ENCODE peak calls at places on chromosomes 3 and 15, in six cellular contexts. One of them, this sample, is unnamed.
A peak's percentile ranks its signal among the peaks of the same experiment; 100 is the strongest.

GRCh38 chr3:151075869-151076573 is 9.4 kb upstream of the MED12L start:
- DNase-seq in cardiac fibroblast: no peak
- DNase-seq in germinal center: no peak
- DNase-seq in sigmoid colon: no peak
- DNase-seq in mesenteric fat pad: no peak
- DNase-seq in WTC11: no peak
- DNase-seq in this sample: no peak

GRCh38 chr15:45573961-45574629 is 13.1 kb upstream of the BLOC1S6 start:
- DNase-seq in cardiac fibroblast: peak; percentile 18
- DNase-seq in germinal center: peak; percentile 28
- DNase-seq in mesenteric fat pad: no peak
- DNase-seq in WTC11: peak; percentile 92
- DNase-seq in sigmoid colon: no peak
- DNase-seq in this sample: no peak

GRCh38 chr3:152910211-152910610 is 75.3 kb downstream of the P2RY1 start:
- DNase-seq in germinal center: no peak
- DNase-seq in sigmoid colon: no peak
- DNase-seq in cardiac fibroblast: peak; percentile 5
- DNase-seq in WTC11: no peak
- DNase-seq in mesenteric fat pad: no peak
- DNase-seq in this sample: no peak

GRCh38 chr3:56302417-56302816 is 165.8 kb downstream of the ERC2 start:
- DNase-seq in germinal center: no peak
- DNase-seq in mesenteric fat pad: no peak
- DNase-seq in sigmoid colon: no peak
- DNase-seq in WTC11: no peak
- DNase-seq in cardiac fibroblast: no peak
- DNase-seq in this sample: no peak

GRCh38 chr15:45372032-45372995 is 6.0 kb downstream of the GATM start:
- DNase-seq in sigmoid colon: no peak
- DNase-seq in mesenteric fat pad: no peak
- DNase-seq in germinal center: no peak
- DNase-seq in WTC11: no peak
- DNase-seq in cardiac fibroblast: no peak
- DNase-seq in this sample: no peak

GRCh38 chr3:133196527-133196926 is 158.3 kb downstream of the TMEM108 start:
- DNase-seq in cardiac fibroblast: no peak
- DNase-seq in germinal center: no peak
- DNase-seq in sigmoid colon: no peak
- DNase-seq in mesenteric fat pad: no peak
- DNase-seq in WTC11: no peak
- DNase-seq in this sample: no peak

GRCh38 chr3:194497799-194498575 is 11.2 kb upstream of the ATP13A3 start:
- DNase-seq in mesenteric fat pad: no peak
- DNase-seq in germinal center: no peak
- DNase-seq in WTC11: peak; percentile 16
- DNase-seq in cardiac fibroblast: peak; percentile 46
- DNase-seq in sigmoid colon: no peak
- DNase-seq in this sample: no peak

GRCh38 chr3:124883766-124884473 is 3.2 kb downstream of the ITGB5 start:
- DNase-seq in germinal center: no peak
- DNase-seq in sigmoid colon: peak; percentile 52
- DNase-seq in mesenteric fat pad: peak; percentile 65
- DNase-seq in WTC11: no peak
- DNase-seq in cardiac fibroblast: peak; percentile 60
- DNase-seq in this sample: no peak

GRCh38 chr3:149621218-149622005 is 36.4 kb downstream of the WWTR1 start:
- DNase-seq in cardiac fibroblast: peak; percentile 90
- DNase-seq in WTC11: no peak
- DNase-seq in mesenteric fat pad: no peak
- DNase-seq in sigmoid colon: no peak
- DNase-seq in germinal center: no peak
- DNase-seq in this sample: no peak

GRCh38 chr3:51610708-51611107 is 60.3 kb upstream of the TEX264 start:
- DNase-seq in germinal center: no peak
- DNase-seq in WTC11: no peak
- DNase-seq in cardiac fibroblast: no peak
- DNase-seq in sigmoid colon: no peak
- DNase-seq in mesenteric fat pad: no peak
- DNase-seq in this sample: no peak

GRCh38 chr15:72859757-72860145 is 76.2 kb upstream of the ADPGK start:
- DNase-seq in germinal center: no peak
- DNase-seq in mesenteric fat pad: no peak
- DNase-seq in sigmoid colon: no peak
- DNase-seq in cardiac fibroblast: no peak
- DNase-seq in WTC11: no peak
- DNase-seq in this sample: no peak

GRCh38 chr3:130250982-130251381 is 94.5 kb upstream of the COL6A5 start:
- DNase-seq in sigmoid colon: no peak
- DNase-seq in cardiac fibroblast: no peak
- DNase-seq in WTC11: no peak
- DNase-seq in germinal center: no peak
- DNase-seq in mesenteric fat pad: no peak
- DNase-seq in this sample: no peak

GRCh38 chr3:131397889-131398288 is 16.3 kb downstream of the NUDT16 start:
- DNase-seq in sigmoid colon: no peak
- DNase-seq in cardiac fibroblast: no peak
- DNase-seq in mesenteric fat pad: no peak
- DNase-seq in WTC11: no peak
- DNase-seq in germinal center: no peak
- DNase-seq in this sample: no peak

GRCh38 chr15:60790641-60791040 is 311.7 kb upstream of the ICE2 start:
- DNase-seq in cardiac fibroblast: no peak
- DNase-seq in germinal center: no peak
- DNase-seq in sigmoid colon: no peak
- DNase-seq in mesenteric fat pad: no peak
- DNase-seq in WTC11: no peak
- DNase-seq in this sample: no peak

GRCh38 chr3:27721717-27722564 is at the start of gene EOMES:
- DNase-seq in sigmoid colon: no peak
- DNase-seq in WTC11: peak; percentile 81
- DNase-seq in cardiac fibroblast: peak; percentile 60
- DNase-seq in germinal center: peak; percentile 80
- DNase-seq in mesenteric fat pad: no peak
- DNase-seq in this sample: no peak

GRCh38 chr15:42332331-42332730 is 27.0 kb upstream of the CAPN3 start:
- DNase-seq in WTC11: no peak
- DNase-seq in mesenteric fat pad: no peak
- DNase-seq in cardiac fibroblast: peak; percentile 89
- DNase-seq in sigmoid colon: no peak
- DNase-seq in germinal center: no peak
- DNase-seq in this sample: no peak

GRCh38 chr3:108936924-108937689 is 16.6 kb downstream of the GUCA1C start:
- DNase-seq in cardiac fibroblast: no peak
- DNase-seq in mesenteric fat pad: no peak
- DNase-seq in sigmoid colon: no peak
- DNase-seq in WTC11: no peak
- DNase-seq in germinal center: no peak
- DNase-seq in this sample: no peak

GRCh38 chr3:59180006-59180405 is 130.2 kb upstream of the CFAP20DC start:
- DNase-seq in WTC11: no peak
- DNase-seq in cardiac fibroblast: no peak
- DNase-seq in germinal center: no peak
- DNase-seq in mesenteric fat pad: no peak
- DNase-seq in sigmoid colon: no peak
- DNase-seq in this sample: no peak

GRCh38 chr3:109853077-109853732 is 515.9 kb upstream of the DPPA4 start:
- DNase-seq in WTC11: no peak
- DNase-seq in sigmoid colon: no peak
- DNase-seq in cardiac fibroblast: no peak
- DNase-seq in mesenteric fat pad: no peak
- DNase-seq in germinal center: no peak
- DNase-seq in this sample: no peak

GRCh38 chr3:41286305-41286704 is 87.0 kb downstream of the CTNNB1 start:
- DNase-seq in cardiac fibroblast: no peak
- DNase-seq in germinal center: no peak
- DNase-seq in mesenteric fat pad: no peak
- DNase-seq in WTC11: no peak
- DNase-seq in sigmoid colon: no peak
- DNase-seq in this sample: no peak

GRCh38 chr3:107124885-107125284 is 252.4 kb upstream of the CCDC54 start:
- DNase-seq in germinal center: no peak
- DNase-seq in WTC11: no peak
- DNase-seq in cardiac fibroblast: peak; percentile 63
- DNase-seq in mesenteric fat pad: no peak
- DNase-seq in sigmoid colon: no peak
- DNase-seq in this sample: no peak

GRCh38 chr15:95995375-95996168 is 334.9 kb upstream of the NR2F2 start:
- DNase-seq in germinal center: no peak
- DNase-seq in sigmoid colon: no peak
- DNase-seq in cardiac fibroblast: peak; percentile 45
- DNase-seq in mesenteric fat pad: no peak
- DNase-seq in WTC11: no peak
- DNase-seq in this sample: no peak

GRCh38 chr3:164641071-164641470 is 437.2 kb downstream of the SI start:
- DNase-seq in cardiac fibroblast: peak; percentile 47
- DNase-seq in germinal center: no peak
- DNase-seq in sigmoid colon: no peak
- DNase-seq in mesenteric fat pad: no peak
- DNase-seq in WTC11: no peak
- DNase-seq in this sample: no peak

GRCh38 chr3:192928720-192929119 is 11.1 kb upstream of the MB21D2 start:
- DNase-seq in mesenteric fat pad: no peak
- DNase-seq in germinal center: no peak
- DNase-seq in WTC11: no peak
- DNase-seq in cardiac fibroblast: no peak
- DNase-seq in sigmoid colon: no peak
- DNase-seq in this sample: no peak

GRCh38 chr15:101038327-101039003 is 119.3 kb downstream of the LRRK1 start:
- DNase-seq in germinal center: no peak
- DNase-seq in WTC11: no peak
- DNase-seq in mesenteric fat pad: no peak
- DNase-seq in cardiac fibroblast: no peak
- DNase-seq in sigmoid colon: no peak
- DNase-seq in this sample: peak; percentile 34

GRCh38 chr3:16257304-16257703 is 7.4 kb downstream of the DPH3 start:
- DNase-seq in cardiac fibroblast: no peak
- DNase-seq in germinal center: no peak
- DNase-seq in sigmoid colon: no peak
- DNase-seq in mesenteric fat pad: no peak
- DNase-seq in WTC11: no peak
- DNase-seq in this sample: no peak

GRCh38 chr3:170076715-170077238 is 39.0 kb downstream of the GPR160 start:
- DNase-seq in mesenteric fat pad: no peak
- DNase-seq in WTC11: no peak
- DNase-seq in sigmoid colon: no peak
- DNase-seq in cardiac fibroblast: peak; percentile 52
- DNase-seq in germinal center: no peak
- DNase-seq in this sample: no peak

GRCh38 chr3:47476644-47477199 is 981 bp upstream of the SCAP start:
- DNase-seq in germinal center: no peak
- DNase-seq in mesenteric fat pad: peak; percentile 68
- DNase-seq in sigmoid colon: no peak
- DNase-seq in cardiac fibroblast: no peak
- DNase-seq in WTC11: no peak
- DNase-seq in this sample: no peak

GRCh38 chr3:59308001-59308400 is 258.2 kb upstream of the CFAP20DC start:
- DNase-seq in mesenteric fat pad: no peak
- DNase-seq in WTC11: no peak
- DNase-seq in cardiac fibroblast: no peak
- DNase-seq in sigmoid colon: no peak
- DNase-seq in germinal center: no peak
- DNase-seq in this sample: no peak

GRCh38 chr15:90062023-90062728 is 40.1 kb downstream of the IDH2 start:
- DNase-seq in mesenteric fat pad: no peak
- DNase-seq in cardiac fibroblast: peak; percentile 10
- DNase-seq in sigmoid colon: no peak
- DNase-seq in germinal center: no peak
- DNase-seq in WTC11: peak; percentile 81
- DNase-seq in this sample: no peak

GRCh38 chr15:63107895-63108546 is 13.6 kb upstream of the LACTB start:
- DNase-seq in sigmoid colon: no peak
- DNase-seq in WTC11: no peak
- DNase-seq in mesenteric fat pad: no peak
- DNase-seq in cardiac fibroblast: peak; percentile 100
- DNase-seq in germinal center: no peak
- DNase-seq in this sample: no peak

GRCh38 chr3:32401541-32402052 is 9.9 kb downstream of the CMTM7 start:
- DNase-seq in germinal center: peak; percentile 40
- DNase-seq in mesenteric fat pad: peak; percentile 92
- DNase-seq in sigmoid colon: peak; percentile 87
- DNase-seq in WTC11: peak; percentile 74
- DNase-seq in cardiac fibroblast: peak; percentile 74
- DNase-seq in this sample: peak; percentile 84

GRCh38 chr3:148254402-148254801 is 443.3 kb upstream of the AGTR1 start:
- DNase-seq in germinal center: no peak
- DNase-seq in mesenteric fat pad: no peak
- DNase-seq in sigmoid colon: no peak
- DNase-seq in cardiac fibroblast: no peak
- DNase-seq in WTC11: no peak
- DNase-seq in this sample: no peak

GRCh38 chr3:168034152-168034928 is 61.4 kb downstream of the GOLIM4 start:
- DNase-seq in WTC11: no peak
- DNase-seq in germinal center: no peak
- DNase-seq in mesenteric fat pad: no peak
- DNase-seq in cardiac fibroblast: peak; percentile 63
- DNase-seq in sigmoid colon: no peak
- DNase-seq in this sample: no peak

GRCh38 chr15:83582386-83582785 is 71.5 kb upstream of the ADAMTSL3 start:
- DNase-seq in cardiac fibroblast: peak; percentile 46
- DNase-seq in WTC11: no peak
- DNase-seq in germinal center: no peak
- DNase-seq in sigmoid colon: no peak
- DNase-seq in mesenteric fat pad: no peak
- DNase-seq in this sample: no peak

GRCh38 chr3:124407260-124407659 is 323.0 kb upstream of the UMPS start:
- DNase-seq in cardiac fibroblast: peak; percentile 6
- DNase-seq in mesenteric fat pad: no peak
- DNase-seq in sigmoid colon: no peak
- DNase-seq in germinal center: no peak
- DNase-seq in WTC11: no peak
- DNase-seq in this sample: no peak

GRCh38 chr3:66501483-66502266 is 853 bp upstream of the LRIG1 start:
- DNase-seq in WTC11: no peak
- DNase-seq in germinal center: no peak
- DNase-seq in sigmoid colon: no peak
- DNase-seq in cardiac fibroblast: no peak
- DNase-seq in mesenteric fat pad: no peak
- DNase-seq in this sample: no peak

GRCh38 chr15:98155356-98155755 is 194.9 kb downstream of the ARRDC4 start:
- DNase-seq in WTC11: no peak
- DNase-seq in sigmoid colon: no peak
- DNase-seq in mesenteric fat pad: no peak
- DNase-seq in cardiac fibroblast: peak; percentile 12
- DNase-seq in germinal center: no peak
- DNase-seq in this sample: no peak

GRCh38 chr3:179100652-179101051 is 29.0 kb upstream of the ZMAT3 start:
- DNase-seq in sigmoid colon: no peak
- DNase-seq in WTC11: no peak
- DNase-seq in cardiac fibroblast: peak; percentile 65
- DNase-seq in mesenteric fat pad: no peak
- DNase-seq in germinal center: no peak
- DNase-seq in this sample: no peak

GRCh38 chr3:171123913-171124312 is 97.4 kb upstream of the SLC2A2 start:
- DNase-seq in mesenteric fat pad: no peak
- DNase-seq in germinal center: no peak
- DNase-seq in sigmoid colon: no peak
- DNase-seq in cardiac fibroblast: no peak
- DNase-seq in WTC11: no peak
- DNase-seq in this sample: no peak